ENCODE peak calls at places on chromosomes 4 and X, in eight cellular contexts. P, E, F, N, O, X, H and Y are unnamed samples.

GRCh38 chr4:154491731-154492249 is at the start of gene DCHS2:
- DNase-seq in P (peak), E (no peak), F (peak), N (no peak), O (no peak), X (no peak), H (peak), Y (no peak)

GRCh38 chr4:150746156-150746555 is 164.2 kb downstream of the MAB21L2 start:
- DNase-seq in P (no peak), E (no peak), F (no peak), N (no peak), O (peak), X (peak), H (no peak), Y (no peak)

GRCh38 chrX:151875270-151876026 is 37.2 kb upstream of the MAGEA4 start:
- DNase-seq in P (no peak), E (no peak), F (no peak), N (no peak), O (no peak), X (no peak), H (no peak), Y (no peak)

GRCh38 chr4:77434299-77435092 is 171.1 kb upstream of the CXCL13 start:
- DNase-seq in P (no peak), E (no peak), F (no peak), N (no peak), O (no peak), X (no peak), H (no peak), Y (no peak)

GRCh38 chrX:57134702-57135101 is 2.5 kb downstream of the SPIN2A start:
- DNase-seq in P (no peak), E (no peak), F (no peak), N (no peak), O (no peak), X (no peak), H (no peak), Y (no peak)

GRCh38 chrX:65241059-65241721 is 264.9 kb upstream of the ZC4H2 start:
- DNase-seq in P (no peak), E (no peak), F (no peak), N (no peak), O (no peak), X (no peak), H (no peak), Y (no peak)

GRCh38 chr4:67934628-67935027 is 28.7 kb downstream of the TMPRSS11A start:
- DNase-seq in P (no peak), E (no peak), F (no peak), N (no peak), O (peak), X (no peak), H (no peak), Y (no peak)

GRCh38 chrX:107934262-107934661 is 47.9 kb downstream of the TEX13B start:
- DNase-seq in P (no peak), E (no peak), F (no peak), N (no peak), O (no peak), X (no peak), H (no peak), Y (no peak)

GRCh38 chr4:123892368-123892961 is 495.9 kb downstream of the SPRY1 start:
- DNase-seq in P (no peak), E (no peak), F (no peak), N (no peak), O (no peak), X (peak), H (no peak), Y (no peak)

GRCh38 chr4:76539979-76540378 is 105.0 kb downstream of the SHROOM3 start:
- DNase-seq in P (no peak), E (peak), F (no peak), N (no peak), O (peak), X (no peak), H (no peak), Y (no peak)

GRCh38 chrX:8971116-8971515 is 62.8 kb downstream of the FAM9B start:
- DNase-seq in P (no peak), E (peak), F (no peak), N (peak), O (peak), X (peak), H (no peak), Y (no peak)

GRCh38 chrX:82648062-82648461 is 860.0 kb upstream of the POU3F4 start:
- DNase-seq in P (no peak), E (no peak), F (no peak), N (no peak), O (no peak), X (no peak), H (no peak), Y (no peak)

GRCh38 chrX:39736219-39737211 is 361.2 kb downstream of the BCOR start:
- DNase-seq in P (no peak), E (peak), F (no peak), N (no peak), O (peak), X (peak), H (no peak), Y (no peak)

GRCh38 chrX:106917830-106918500 is 2.2 kb upstream of the CLDN2 start:
- DNase-seq in P (no peak), E (peak), F (no peak), N (peak), O (peak), X (peak), H (no peak), Y (no peak)

GRCh38 chr4:118221193-118221800 is 131.5 kb downstream of the PRSS12 start:
- DNase-seq in P (no peak), E (no peak), F (no peak), N (no peak), O (no peak), X (no peak), H (no peak), Y (no peak)

GRCh38 chrX:154040307-154040756 is 20.6 kb upstream of the IRAK1 start:
- DNase-seq in P (no peak), E (peak), F (no peak), N (no peak), O (peak), X (peak), H (no peak), Y (no peak)

GRCh38 chrX:17738002-17738713 is 865 bp downstream of the SCML1 start:
- DNase-seq in P (peak), E (peak), F (peak), N (peak), O (peak), X (peak), H (peak), Y (no peak)

GRCh38 chr4:80361329-80361900 is 25.9 kb downstream of the CFAP299 start:
- DNase-seq in P (no peak), E (no peak), F (no peak), N (peak), O (no peak), X (peak), H (no peak), Y (no peak)

GRCh38 chrX:16978193-16978984 is 31.9 kb downstream of the REPS2 start:
- DNase-seq in P (no peak), E (no peak), F (no peak), N (no peak), O (no peak), X (peak), H (no peak), Y (no peak)

GRCh38 chr4:101162990-101163380 is 184.3 kb downstream of the PPP3CA start:
- DNase-seq in P (no peak), E (no peak), F (no peak), N (no peak), O (no peak), X (no peak), H (no peak), Y (no peak)

GRCh38 chrX:40224658-40225057 is 126.9 kb upstream of the BCOR start:
- DNase-seq in P (no peak), E (no peak), F (no peak), N (no peak), O (no peak), X (no peak), H (no peak), Y (no peak)

GRCh38 chrX:101552714-101553113 is 2.4 kb downstream of the ARMCX1 start:
- DNase-seq in P (no peak), E (no peak), F (no peak), N (no peak), O (no peak), X (no peak), H (no peak), Y (no peak)

GRCh38 chrX:47321386-47321785 is 49.0 kb upstream of the ZNF157 start:
- DNase-seq in P (peak), E (peak), F (no peak), N (no peak), O (peak), X (peak), H (peak), Y (no peak)

GRCh38 chr4:123554263-123554662 is 157.7 kb downstream of the SPRY1 start:
- DNase-seq in P (no peak), E (no peak), F (no peak), N (no peak), O (no peak), X (no peak), H (no peak), Y (no peak)

GRCh38 chr4:140806175-140806574 is 50.0 kb upstream of the TBC1D9 start:
- DNase-seq in P (no peak), E (no peak), F (no peak), N (no peak), O (no peak), X (no peak), H (no peak), Y (no peak)

GRCh38 chrX:50839730-50840129 is 25.7 kb upstream of the SHROOM4 start:
- DNase-seq in P (no peak), E (no peak), F (no peak), N (no peak), O (no peak), X (no peak), H (no peak), Y (no peak)

GRCh38 chr4:26474551-26474950 is 15.7 kb downstream of the CCKAR start:
- DNase-seq in P (no peak), E (no peak), F (no peak), N (no peak), O (no peak), X (no peak), H (no peak), Y (no peak)

GRCh38 chr4:121180558-121180957 is 16.4 kb upstream of the TNIP3 start:
- DNase-seq in P (no peak), E (no peak), F (no peak), N (no peak), O (no peak), X (no peak), H (no peak), Y (no peak)

GRCh38 chrX:130197464-130197863 is 25.7 kb downstream of the RAB33A start:
- DNase-seq in P (no peak), E (no peak), F (no peak), N (no peak), O (no peak), X (no peak), H (no peak), Y (no peak)

GRCh38 chr4:27714073-27714472 is 853.4 kb downstream of the STIM2 start:
- DNase-seq in P (no peak), E (no peak), F (no peak), N (no peak), O (no peak), X (peak), H (no peak), Y (no peak)

GRCh38 chrX:69603566-69604194 is 12.2 kb upstream of the EDA start:
- DNase-seq in P (no peak), E (no peak), F (no peak), N (no peak), O (no peak), X (peak), H (no peak), Y (no peak)

GRCh38 chr4:5808081-5808741 is 84.7 kb downstream of the CRMP1 start:
- DNase-seq in P (no peak), E (no peak), F (no peak), N (no peak), O (no peak), X (peak), H (peak), Y (no peak)

GRCh38 chr4:30295652-30296051 is 424.5 kb upstream of the PCDH7 start:
- DNase-seq in P (no peak), E (no peak), F (no peak), N (no peak), O (no peak), X (no peak), H (no peak), Y (no peak)

GRCh38 chrX:131895002-131895401 is 128.1 kb upstream of the STK26 start:
- DNase-seq in P (no peak), E (peak), F (no peak), N (no peak), O (peak), X (peak), H (no peak), Y (no peak)

GRCh38 chr4:80526697-80527096 is 191.2 kb downstream of the CFAP299 start:
- DNase-seq in P (no peak), E (no peak), F (no peak), N (no peak), O (no peak), X (no peak), H (no peak), Y (no peak)

GRCh38 chr4:14008494-14008893 is 381.0 kb upstream of the BOD1L1 start:
- DNase-seq in P (no peak), E (no peak), F (no peak), N (no peak), O (no peak), X (no peak), H (no peak), Y (no peak)